ENCODE peak calls at places on chromosomes 5 and 9, in four cellular contexts. P is HS-5, K is Daoy, X is foreskin fibroblast. C is an unnamed sample.
A peak's percentile ranks its signal among the peaks of the same experiment; 100 is the strongest.

GRCh38 chr9:7211657-7212056 is 453.9 kb downstream of the KDM4C start:
- DNase-seq in P (no peak), K (no peak), X (no peak), C (no peak)

GRCh38 chr5:32831630-32832029 is 120.5 kb downstream of the NPR3 start:
- DNase-seq in P (no peak), K (no peak), X (no peak), C (no peak)

GRCh38 chr9:98375138-98375726 is 119.8 kb upstream of the TBC1D2 start:
- DNase-seq in P (peak; percentile 75), K (peak; percentile 69), X (peak; percentile 82), C (no peak)

GRCh38 chr9:78009156-78009555 is 22.5 kb downstream of the GNAQ start:
- DNase-seq in P (no peak), K (no peak), X (no peak), C (no peak)

GRCh38 chr5:168261212-168261575 is 30.3 kb upstream of the WWC1 start:
- DNase-seq in P (no peak), K (no peak), X (no peak), C (no peak)

GRCh38 chr5:180648658-180649296 is 623 bp downstream of the FLT4 start:
- DNase-seq in P (no peak), K (peak; percentile 44), X (no peak), C (peak; percentile 83)

GRCh38 chr5:57700484-57700883 is 217.9 kb upstream of the ACTBL2 start:
- DNase-seq in P (no peak), K (no peak), X (no peak), C (no peak)

GRCh38 chr9:124040935-124041816 is 29.6 kb downstream of the LHX2 start:
- DNase-seq in P (no peak), K (peak; percentile 57), X (no peak), C (peak; percentile 94)

C was measured in D341Med.